ENCODE peak calls at places on chromosome 16, in four cellular contexts. One of them, this sample, is unnamed.
A peak's percentile ranks its signal among the peaks of the same experiment; 100 is the strongest.

GRCh38 chr16:79613009-79613408 is 12.5 kb upstream of the MAF start:
- DNase-seq in left lung: no peak
- DNase-seq in WERI-Rb-1: no peak
- DNase-seq in thoracic aorta: no peak
- DNase-seq in this sample: no peak

GRCh38 chr16:87074635-87075318 is 242.4 kb downstream of the C16orf95 start:
- DNase-seq in left lung: no peak
- DNase-seq in WERI-Rb-1: peak; percentile 55
- DNase-seq in thoracic aorta: no peak
- DNase-seq in this sample: no peak

GRCh38 chr16:81627024-81627423 is 152.1 kb upstream of the PLCG2 start:
- DNase-seq in left lung: no peak
- DNase-seq in WERI-Rb-1: no peak
- DNase-seq in thoracic aorta: no peak
- DNase-seq in this sample: no peak

GRCh38 chr16:86513471-86514277 is 3.3 kb downstream of the FOXF1 start:
- DNase-seq in left lung: peak; percentile 34
- DNase-seq in WERI-Rb-1: no peak
- DNase-seq in thoracic aorta: no peak
- DNase-seq in this sample: no peak

GRCh38 chr16:14394834-14395233 is 235.2 kb downstream of the PARN start:
- DNase-seq in left lung: peak; percentile 2
- DNase-seq in WERI-Rb-1: no peak
- DNase-seq in thoracic aorta: no peak
- DNase-seq in this sample: no peak

GRCh38 chr16:66440271-66440802 is 13.2 kb downstream of the BEAN1 start:
- DNase-seq in left lung: no peak
- DNase-seq in WERI-Rb-1: no peak
- DNase-seq in thoracic aorta: no peak
- DNase-seq in this sample: no peak

GRCh38 chr16:48864055-48864454 is 254.1 kb upstream of the N4BP1 start:
- DNase-seq in left lung: no peak
- DNase-seq in WERI-Rb-1: no peak
- DNase-seq in thoracic aorta: no peak
- DNase-seq in this sample: no peak

GRCh38 chr16:19223235-19223847 is 55.3 kb downstream of the SYT17 start:
- DNase-seq in left lung: no peak
- DNase-seq in WERI-Rb-1: peak; percentile 59
- DNase-seq in thoracic aorta: no peak
- DNase-seq in this sample: no peak

GRCh38 chr16:30561212-30561816 is 3.1 kb upstream of the ZNF764 start:
- DNase-seq in left lung: peak; percentile 87
- DNase-seq in WERI-Rb-1: no peak
- DNase-seq in thoracic aorta: no peak
- DNase-seq in this sample: no peak

GRCh38 chr16:57627184-57627871 is 1.1 kb upstream of the ADGRG1 start:
- DNase-seq in left lung: peak; percentile 61
- DNase-seq in WERI-Rb-1: peak; percentile 40
- DNase-seq in thoracic aorta: no peak
- DNase-seq in this sample: no peak

GRCh38 chr16:60031751-60032150 is 1297.6 kb upstream of the GOT2 start:
- DNase-seq in left lung: no peak
- DNase-seq in WERI-Rb-1: no peak
- DNase-seq in thoracic aorta: no peak
- DNase-seq in this sample: no peak

GRCh38 chr16:35599429-35600165 is 2140.2 kb downstream of the TP53TG3F start:
- DNase-seq in left lung: no peak
- DNase-seq in WERI-Rb-1: no peak
- DNase-seq in thoracic aorta: no peak
- DNase-seq in this sample: no peak

GRCh38 chr16:48965391-48965790 is 316.2 kb downstream of the CBLN1 start:
- DNase-seq in left lung: no peak
- DNase-seq in WERI-Rb-1: no peak
- DNase-seq in thoracic aorta: no peak
- DNase-seq in this sample: no peak

GRCh38 chr16:2016407-2016922 is 3.1 kb upstream of the NPW start:
- DNase-seq in left lung: peak; percentile 73
- DNase-seq in WERI-Rb-1: peak; percentile 38
- DNase-seq in thoracic aorta: no peak
- DNase-seq in this sample: no peak

GRCh38 chr16:30033270-30033669 is 2.2 kb upstream of the TLCD3B start:
- DNase-seq in left lung: peak; percentile 13
- DNase-seq in WERI-Rb-1: no peak
- DNase-seq in thoracic aorta: no peak
- DNase-seq in this sample: no peak

GRCh38 chr16:8113843-8114242 is 476.5 kb downstream of the TMEM114 start:
- DNase-seq in left lung: no peak
- DNase-seq in WERI-Rb-1: no peak
- DNase-seq in thoracic aorta: no peak
- DNase-seq in this sample: no peak

GRCh38 chr16:81469710-81470481 is 25.3 kb downstream of the CMIP start:
- DNase-seq in left lung: peak; percentile 87
- DNase-seq in WERI-Rb-1: no peak
- DNase-seq in thoracic aorta: no peak
- DNase-seq in this sample: peak; percentile 16

GRCh38 chr16:51376080-51376479 is 225.0 kb upstream of the SALL1 start:
- DNase-seq in left lung: no peak
- DNase-seq in WERI-Rb-1: no peak
- DNase-seq in thoracic aorta: no peak
- DNase-seq in this sample: no peak

GRCh38 chr16:48558269-48558915 is 51.6 kb downstream of the N4BP1 start:
- DNase-seq in left lung: no peak
- DNase-seq in WERI-Rb-1: no peak
- DNase-seq in thoracic aorta: no peak
- DNase-seq in this sample: no peak

GRCh38 chr16:71225145-71225544 is 5.4 kb downstream of the HYDIN start:
- DNase-seq in left lung: no peak
- DNase-seq in WERI-Rb-1: no peak
- DNase-seq in thoracic aorta: no peak
- DNase-seq in this sample: no peak

GRCh38 chr16:88282221-88283041 is 100.3 kb upstream of the ZNF469 start:
- DNase-seq in left lung: peak; percentile 41
- DNase-seq in WERI-Rb-1: peak; percentile 82
- DNase-seq in thoracic aorta: no peak
- DNase-seq in this sample: no peak

GRCh38 chr16:57593021-57593420 is 35.4 kb upstream of the ADGRG1 start:
- DNase-seq in left lung: no peak
- DNase-seq in WERI-Rb-1: no peak
- DNase-seq in thoracic aorta: no peak
- DNase-seq in this sample: no peak

GRCh38 chr16:12794486-12795399 is 8.9 kb downstream of the CPPED1 start:
- DNase-seq in left lung: no peak
- DNase-seq in WERI-Rb-1: no peak
- DNase-seq in thoracic aorta: no peak
- DNase-seq in this sample: no peak

GRCh38 chr16:50455288-50455845 is 86.6 kb upstream of the BRD7 start:
- DNase-seq in left lung: no peak
- DNase-seq in WERI-Rb-1: no peak
- DNase-seq in thoracic aorta: no peak
- DNase-seq in this sample: no peak

GRCh38 chr16:49158029-49158642 is 123.5 kb downstream of the CBLN1 start:
- DNase-seq in left lung: no peak
- DNase-seq in WERI-Rb-1: no peak
- DNase-seq in thoracic aorta: no peak
- DNase-seq in this sample: no peak

GRCh38 chr16:49961087-49961486 is 63.9 kb upstream of the CNEP1R1 start:
- DNase-seq in left lung: no peak
- DNase-seq in WERI-Rb-1: no peak
- DNase-seq in thoracic aorta: no peak
- DNase-seq in this sample: no peak

GRCh38 chr16:61812251-61812650 is 224.0 kb downstream of the CDH8 start:
- DNase-seq in left lung: no peak
- DNase-seq in WERI-Rb-1: no peak
- DNase-seq in thoracic aorta: no peak
- DNase-seq in this sample: no peak

GRCh38 chr16:54216268-54217187 is 70.1 kb downstream of the IRX3 start:
- DNase-seq in left lung: no peak
- DNase-seq in WERI-Rb-1: no peak
- DNase-seq in thoracic aorta: no peak
- DNase-seq in this sample: no peak

GRCh38 chr16:4613636-4614570 is 785 bp downstream of the UBALD1 start:
- DNase-seq in left lung: peak; percentile 88
- DNase-seq in WERI-Rb-1: no peak
- DNase-seq in thoracic aorta: no peak
- DNase-seq in this sample: peak; percentile 14

GRCh38 chr16:67767953-67768352 is 38.4 kb downstream of the RANBP10 start:
- DNase-seq in left lung: no peak
- DNase-seq in WERI-Rb-1: no peak
- DNase-seq in thoracic aorta: no peak
- DNase-seq in this sample: no peak

GRCh38 chr16:69927056-69927757 is 23.9 kb upstream of the CLEC18A start:
- DNase-seq in left lung: peak; percentile 51
- DNase-seq in WERI-Rb-1: no peak
- DNase-seq in thoracic aorta: no peak
- DNase-seq in this sample: no peak

GRCh38 chr16:73017321-73017720 is 30.6 kb downstream of the ZFHX3 start:
- DNase-seq in left lung: no peak
- DNase-seq in WERI-Rb-1: no peak
- DNase-seq in thoracic aorta: no peak
- DNase-seq in this sample: no peak

GRCh38 chr16:26709175-26709574 is 357.6 kb upstream of the C16orf82 start:
- DNase-seq in left lung: no peak
- DNase-seq in WERI-Rb-1: no peak
- DNase-seq in thoracic aorta: no peak
- DNase-seq in this sample: no peak

GRCh38 chr16:11131706-11132105 is 124.3 kb downstream of the SOCS1 start:
- DNase-seq in left lung: no peak
- DNase-seq in WERI-Rb-1: no peak
- DNase-seq in thoracic aorta: no peak
- DNase-seq in this sample: no peak

GRCh38 chr16:11133344-11133921 is 122.6 kb downstream of the SOCS1 start:
- DNase-seq in left lung: no peak
- DNase-seq in WERI-Rb-1: no peak
- DNase-seq in thoracic aorta: peak; percentile 54
- DNase-seq in this sample: no peak

GRCh38 chr16:11135167-11135973 is 120.6 kb downstream of the SOCS1 start:
- DNase-seq in left lung: no peak
- DNase-seq in WERI-Rb-1: no peak
- DNase-seq in thoracic aorta: no peak
- DNase-seq in this sample: no peak

GRCh38 chr16:11136600-11136999 is 119.4 kb downstream of the SOCS1 start:
- DNase-seq in left lung: no peak
- DNase-seq in WERI-Rb-1: no peak
- DNase-seq in thoracic aorta: no peak
- DNase-seq in this sample: no peak

GRCh38 chr16:11134722-11135121 is 121.3 kb downstream of the SOCS1 start:
- DNase-seq in left lung: no peak
- DNase-seq in WERI-Rb-1: no peak
- DNase-seq in thoracic aorta: no peak
- DNase-seq in this sample: no peak
- H3K27ac ChIP-seq in left lung: no peak overlapping the region
- H3K27ac ChIP-seq in WERI-Rb-1: no peak overlapping the region
- H3K27ac ChIP-seq in thoracic aorta: no peak overlapping the region
- H3K27ac ChIP-seq in this sample: no peak overlapping the region

GRCh38 chr16:719815-720506 is 985 bp upstream of the ANTKMT start:
- DNase-seq in left lung: no peak
- DNase-seq in WERI-Rb-1: peak; percentile 63
- DNase-seq in thoracic aorta: no peak
- DNase-seq in this sample: no peak
- TF ChIP-seq CTCF in left lung: no peak
- TF ChIP-seq CTCF in WERI-Rb-1: peak; percentile 55
- TF ChIP-seq CTCF in thoracic aorta: no peak
- TF ChIP-seq CTCF in this sample: no peak

GRCh38 chr16:15961557-15962205 is 12.3 kb downstream of the ABCC1 start:
- DNase-seq in left lung: no peak
- DNase-seq in WERI-Rb-1: no peak
- DNase-seq in thoracic aorta: no peak
- DNase-seq in this sample: no peak
- H3K27ac ChIP-seq in left lung: peak overlapping the region; percentile 21
- H3K27ac ChIP-seq in WERI-Rb-1: no peak overlapping the region
- H3K27ac ChIP-seq in thoracic aorta: peak overlapping the region; percentile 34
- H3K27ac ChIP-seq in this sample: peak overlapping the region; percentile 86

GRCh38 chr16:84178146-84178765 is 8.6 kb downstream of the TAF1C start:
- DNase-seq in left lung: no peak
- DNase-seq in WERI-Rb-1: no peak
- DNase-seq in thoracic aorta: no peak
- DNase-seq in this sample: no peak

GRCh38 chr16:84176192-84177053 is 10.4 kb downstream of the TAF1C start:
- DNase-seq in left lung: no peak
- DNase-seq in WERI-Rb-1: no peak
- DNase-seq in thoracic aorta: no peak
- DNase-seq in this sample: no peak

GRCh38 chr16:84177740-84178070 is 9.2 kb downstream of the TAF1C start:
- DNase-seq in left lung: no peak
- DNase-seq in WERI-Rb-1: no peak
- DNase-seq in thoracic aorta: peak; percentile 21
- DNase-seq in this sample: no peak

GRCh38 chr16:84174396-84174795 is 12.5 kb downstream of the TAF1C start:
- DNase-seq in left lung: no peak
- DNase-seq in WERI-Rb-1: no peak
- DNase-seq in thoracic aorta: no peak
- DNase-seq in this sample: no peak

GRCh38 chr16:84175351-84176081 is 11.3 kb downstream of the TAF1C start:
- DNase-seq in left lung: no peak
- DNase-seq in WERI-Rb-1: no peak
- DNase-seq in thoracic aorta: no peak
- DNase-seq in this sample: peak; percentile 46
- TF ChIP-seq CTCF in left lung: peak; percentile 81
- TF ChIP-seq CTCF in WERI-Rb-1: no peak
- TF ChIP-seq CTCF in thoracic aorta: peak; percentile 80
- TF ChIP-seq CTCF in this sample: peak; percentile 75

GRCh38 chr16:56411624-56412023 is 13.7 kb downstream of the AMFR start:
- DNase-seq in left lung: no peak
- DNase-seq in WERI-Rb-1: no peak
- DNase-seq in thoracic aorta: no peak
- DNase-seq in this sample: no peak
- H3K27ac ChIP-seq in left lung: no peak overlapping the region
- H3K27ac ChIP-seq in WERI-Rb-1: no peak overlapping the region
- H3K27ac ChIP-seq in thoracic aorta: no peak overlapping the region
- H3K27ac ChIP-seq in this sample: no peak overlapping the region

DNA sequence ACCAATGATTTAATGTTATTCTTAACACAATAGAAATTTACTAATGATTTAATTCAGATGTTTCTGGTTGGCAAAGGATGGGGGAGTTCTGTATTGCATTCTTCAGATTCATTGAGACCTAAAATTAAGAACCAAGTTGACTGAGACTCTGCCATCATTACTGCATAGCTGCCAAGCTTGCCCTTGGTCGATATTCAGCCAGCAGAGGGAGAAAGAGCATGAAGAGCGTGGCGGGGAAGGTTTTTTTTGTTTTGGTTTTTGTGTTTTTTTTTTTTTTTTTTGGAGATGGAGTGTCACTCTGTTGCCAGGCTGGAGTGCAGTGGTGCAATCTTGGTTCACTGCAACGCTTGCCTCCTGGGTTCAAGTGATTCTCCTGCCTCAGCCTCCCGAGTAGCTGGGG is 659.4 kb upstream of the EEF2KMT start:
- DNase-seq in left lung: no peak
- DNase-seq in WERI-Rb-1: no peak
- DNase-seq in thoracic aorta: no peak
- DNase-seq in this sample: no peak
- TF ChIP-seq CTCF in left lung: no peak
- TF ChIP-seq CTCF in WERI-Rb-1: no peak
- TF ChIP-seq CTCF in thoracic aorta: no peak
- TF ChIP-seq CTCF in this sample: no peak

This sample was measured in CD4-positive, alpha-beta T cell.